ENCODE peak calls at places on chromosomes 2 and 18, in nine cellular contexts. C is gastrocnemius medialis, M is spleen, N is A549, J is sigmoid colon, S is right lobe of liver, R is esophagus squamous epithelium, L is adrenal gland, Y is ovary. E is an unnamed sample.

GRCh38 chr18:69469444-69469919 is 68.8 kb downstream of the DOK6 start:
- DNase-seq in C (no peak), R (no peak), L (no peak), Y (no peak), N (peak; percentile 21), M (no peak), S (peak; percentile 49), J (peak; percentile 52), E (no peak)

GRCh38 chr2:241020201-241020600 is 21.8 kb downstream of the SNED1 start:
- DNase-seq in S (no peak), L (no peak), C (no peak), Y (no peak), J (peak; percentile 49), R (no peak), N (no peak), M (no peak), E (peak; percentile 2)

GRCh38 chr18:39611381-39612090 is 2045.9 kb upstream of the CELF4 start:
- DNase-seq in C (no peak), Y (no peak), S (no peak), N (no peak), L (no peak), R (no peak), J (no peak), M (no peak), E (no peak)

GRCh38 chr2:229718057-229718456 is 3.7 kb upstream of the DNER start:
- DNase-seq in M (no peak), L (no peak), Y (no peak), S (no peak), N (no peak), J (no peak), C (no peak), R (no peak), E (no peak)

GRCh38 chr2:237201461-237202287 is 116.0 kb downstream of the COPS8 start:
- DNase-seq in N (peak; percentile 80), L (peak; percentile 90), J (peak; percentile 67), S (no peak), R (no peak), C (peak; percentile 42), Y (no peak), M (no peak), E (no peak)

GRCh38 chr2:17270894-17271293 is 247.3 kb downstream of the RAD51AP2 start:
- DNase-seq in Y (no peak), R (no peak), S (no peak), L (no peak), J (no peak), M (no peak), C (no peak), N (no peak), E (no peak)

GRCh38 chr2:32926708-32927084 is 20.1 kb upstream of the LTBP1 start:
- DNase-seq in N (no peak), R (no peak), M (no peak), S (no peak), Y (no peak), J (no peak), C (no peak), L (no peak), E (no peak)

GRCh38 chr2:75808039-75808438 is 97.3 kb upstream of the GCFC2 start:
- DNase-seq in J (no peak), S (no peak), R (no peak), N (no peak), C (no peak), L (no peak), M (no peak), Y (no peak), E (no peak)

GRCh38 chr2:240107386-240107785 is 28.7 kb downstream of the COPS9 start:
- DNase-seq in N (no peak), M (no peak), J (no peak), S (no peak), L (no peak), R (no peak), C (no peak), Y (no peak), E (no peak)

GRCh38 chr2:136118819-136119716 is 1.1 kb upstream of the CXCR4 start:
- DNase-seq in S (peak; percentile 75), Y (no peak), C (no peak), J (peak; percentile 69), L (peak; percentile 47), M (peak; percentile 98), R (peak; percentile 57), N (no peak), E (peak; percentile 56)

GRCh38 chr18:73842795-73843394 is 304.7 kb downstream of the FBXO15 start:
- DNase-seq in Y (no peak), R (no peak), N (peak; percentile 19), C (no peak), M (no peak), J (no peak), L (peak; percentile 23), S (peak; percentile 67), E (peak; percentile 23)

GRCh38 chr2:96523659-96524481 is 12.7 kb upstream of the ARID5A start:
- DNase-seq in S (no peak), C (no peak), L (no peak), M (no peak), Y (no peak), J (peak; percentile 41), N (no peak), R (no peak), E (no peak)

GRCh38 chr2:197705912-197706838 is 1.0 kb downstream of the MARS2 start:
- DNase-seq in N (no peak), C (no peak), L (peak; percentile 21), M (peak; percentile 75), R (no peak), S (no peak), J (no peak), Y (peak; percentile 21), E (no peak)

GRCh38 chr2:23900927-23901322 is 26.0 kb downstream of the ATAD2B start:
- DNase-seq in N (no peak), R (no peak), M (no peak), S (no peak), C (peak; percentile 8), J (no peak), Y (no peak), L (peak; percentile 49), E (no peak)

GRCh38 chr2:429575-430254 is 141.8 kb upstream of the ALKAL2 start:
- DNase-seq in M (peak; percentile 87), C (no peak), Y (no peak), R (no peak), J (no peak), L (no peak), S (no peak), N (no peak), E (no peak)

GRCh38 chr2:23497063-23497462 is 112.1 kb downstream of the KLHL29 start:
- DNase-seq in R (no peak), J (no peak), Y (no peak), N (no peak), C (no peak), M (peak; percentile 36), S (peak; percentile 22), L (no peak), E (peak; percentile 45)

GRCh38 chr2:196230051-196230450 is 58.7 kb upstream of the STK17B start:
- DNase-seq in J (no peak), R (no peak), L (no peak), S (no peak), M (no peak), N (no peak), Y (no peak), C (no peak), E (no peak)

GRCh38 chr2:200172944-200173481 is 133.5 kb upstream of the SPATS2L start:
- DNase-seq in J (no peak), Y (no peak), L (no peak), R (no peak), M (no peak), S (no peak), N (no peak), C (no peak), E (no peak)

GRCh38 chr2:73832905-73833304 is 4.1 kb downstream of the STAMBP start:
- DNase-seq in C (peak; percentile 35), S (no peak), J (no peak), R (no peak), L (no peak), M (no peak), N (no peak), Y (no peak), E (no peak)
- TF ChIP-seq POLR2A in C (peak; percentile 72), S (peak; percentile 12), J (no peak), R (no peak), L (no peak), M (no peak), N (no peak), Y (no peak), E (no peak)

DNA sequence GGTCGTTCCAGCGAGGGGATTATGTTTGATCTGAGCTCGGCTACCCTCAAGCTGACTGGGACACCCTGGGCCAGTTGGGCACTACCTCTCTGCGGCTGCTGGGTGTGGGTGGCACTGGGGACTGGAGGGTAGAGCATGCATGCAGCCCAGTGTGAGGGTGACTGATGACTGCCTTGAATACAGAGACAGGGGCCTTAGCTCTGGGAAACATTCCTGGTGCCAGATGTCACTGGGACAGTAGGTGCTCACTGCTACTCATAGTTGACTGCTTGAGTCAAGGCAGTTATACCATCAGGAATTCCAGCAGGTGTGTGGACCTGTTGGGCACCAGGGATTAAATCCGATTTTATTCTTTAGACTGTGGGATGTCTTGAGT is 33.6 kb upstream of the ATP6V1B1 start:
- DNase-seq in N (no peak), J (no peak), S (no peak), L (no peak), M (no peak), Y (no peak), R (no peak), C (no peak), E (no peak)
- H3K27ac ChIP-seq in N (peak overlapping the region; percentile 93), J (no peak overlapping the region), S (no peak overlapping the region), L (no peak overlapping the region), M (no peak overlapping the region), Y (no peak overlapping the region), R (no peak overlapping the region), C (peak overlapping the region; percentile 62), E (peak overlapping the region; percentile 33)

GRCh38 chr18:48766487-48766886 is 184.3 kb downstream of the SMAD7 start:
- DNase-seq in C (no peak), N (no peak), Y (no peak), R (no peak), L (no peak), S (peak; percentile 17), J (no peak), M (peak; percentile 56), E (no peak)
- H3K4me1 ChIP-seq in C (peaks cover 80% of the 10 kb centered on the region), N (no peaks in the 10 kb centered on the region), Y (peaks cover 3% of the 10 kb centered on the region), R (no peaks in the 10 kb centered on the region), L (no peaks in the 10 kb centered on the region), S (no peaks in the 10 kb centered on the region), J (peaks cover 84% of the 10 kb centered on the region), M (no peaks in the 10 kb centered on the region), E (no peaks in the 10 kb centered on the region)

GRCh38 chr18:2657043-2657512 is 1.6 kb downstream of the SMCHD1 start:
- DNase-seq in L (no peak), J (no peak), Y (no peak), M (no peak), C (no peak), R (no peak), S (no peak), N (no peak), E (no peak)

GRCh38 chr18:2655954-2656236 is 369 bp downstream of the SMCHD1 start:
- DNase-seq in N (peak; percentile 11), Y (no peak), R (peak; percentile 19), J (peak; percentile 74), S (no peak), C (peak; percentile 8), L (no peak), M (no peak), E (no peak)

GRCh38 chr18:2656237-2657042 is 914 bp downstream of the SMCHD1 start:
- DNase-seq in L (peak; percentile 67), Y (peak; percentile 61), M (peak; percentile 93), R (peak; percentile 22), S (peak; percentile 82), N (no peak), C (peak; percentile 17), J (peak; percentile 84), E (peak; percentile 58)

GRCh38 chr18:2655153-2655953 is at the start of gene SMCHD1:
- DNase-seq in Y (peak; percentile 87), L (peak; percentile 86), M (peak; percentile 99), J (peak; percentile 93), S (peak; percentile 97), N (peak; percentile 27), R (peak; percentile 54), C (peak; percentile 76), E (peak; percentile 73)

GRCh38 chr18:2657788-2658458 is 2.4 kb downstream of the SMCHD1 start:
- DNase-seq in Y (no peak), L (no peak), C (no peak), S (no peak), R (no peak), N (no peak), M (no peak), J (no peak), E (no peak)
- TF ChIP-seq POLR2A in Y (no peak), L (no peak), C (no peak), S (no peak), R (no peak), N (no peak), M (no peak), J (no peak), E (no peak)